ENCODE peak calls at places on chromosome 1, in six cellular contexts. One of them, this sample, is unnamed. For H3K4me1, the result is how much of the 10 kb centered on the place peaks cover.

GRCh38 chr1:230641900-230642262 is 400 bp upstream of the COG2 start:
- DNase-seq in kidney: no peak
- DNase-seq in cardiac muscle cell: no peak
- DNase-seq in psoas muscle: no peak
- DNase-seq in right atrium auricular region: no peak
- DNase-seq in heart right ventricle: no peak
- DNase-seq in this sample: no peak

GRCh38 chr1:23575226-23575810 is 16.0 kb upstream of the ID3 start:
- DNase-seq in kidney: no peak
- DNase-seq in cardiac muscle cell: no peak
- DNase-seq in psoas muscle: no peak
- DNase-seq in right atrium auricular region: no peak
- DNase-seq in heart right ventricle: no peak
- DNase-seq in this sample: no peak

GRCh38 chr1:109803901-109804331 is 40.2 kb upstream of the EPS8L3 start:
- DNase-seq in kidney: no peak
- DNase-seq in cardiac muscle cell: peak
- DNase-seq in psoas muscle: no peak
- DNase-seq in right atrium auricular region: no peak
- DNase-seq in heart right ventricle: no peak
- DNase-seq in this sample: no peak

GRCh38 chr1:74505889-74506288 is 6.5 kb downstream of the LRRC53 start:
- DNase-seq in kidney: no peak
- DNase-seq in cardiac muscle cell: no peak
- DNase-seq in psoas muscle: no peak
- DNase-seq in right atrium auricular region: no peak
- DNase-seq in heart right ventricle: no peak
- DNase-seq in this sample: no peak

GRCh38 chr1:25520446-25521061 is 22.9 kb upstream of the LDLRAP1 start:
- DNase-seq in kidney: no peak
- DNase-seq in cardiac muscle cell: peak
- DNase-seq in psoas muscle: peak
- DNase-seq in right atrium auricular region: peak
- DNase-seq in heart right ventricle: peak
- DNase-seq in this sample: peak

GRCh38 chr1:213535679-213536078 is 452.1 kb upstream of the PROX1 start:
- DNase-seq in kidney: no peak
- DNase-seq in cardiac muscle cell: no peak
- DNase-seq in psoas muscle: no peak
- DNase-seq in right atrium auricular region: no peak
- DNase-seq in heart right ventricle: no peak
- DNase-seq in this sample: no peak

GRCh38 chr1:145889722-145890121 is 4.1 kb upstream of the ANKRD35 start:
- DNase-seq in kidney: no peak
- DNase-seq in cardiac muscle cell: no peak
- DNase-seq in psoas muscle: no peak
- DNase-seq in right atrium auricular region: no peak
- DNase-seq in heart right ventricle: no peak
- DNase-seq in this sample: no peak

GRCh38 chr1:35269190-35269988 is 880 bp downstream of the ZMYM4 start:
- DNase-seq in kidney: no peak
- DNase-seq in cardiac muscle cell: peak
- DNase-seq in psoas muscle: no peak
- DNase-seq in right atrium auricular region: no peak
- DNase-seq in heart right ventricle: no peak
- DNase-seq in this sample: no peak

GRCh38 chr1:20174937-20175666 is 10.8 kb upstream of the UBXN10 start:
- DNase-seq in kidney: peak
- DNase-seq in cardiac muscle cell: peak
- DNase-seq in psoas muscle: no peak
- DNase-seq in right atrium auricular region: no peak
- DNase-seq in heart right ventricle: no peak
- DNase-seq in this sample: no peak

GRCh38 chr1:17098440-17099317 is 20.6 kb downstream of the PADI2 start:
- DNase-seq in kidney: no peak
- DNase-seq in cardiac muscle cell: peak
- DNase-seq in psoas muscle: peak
- DNase-seq in right atrium auricular region: no peak
- DNase-seq in heart right ventricle: no peak
- DNase-seq in this sample: peak

GRCh38 chr1:56831874-56832693 is 12.9 kb upstream of the FYB2 start:
- DNase-seq in kidney: no peak
- DNase-seq in cardiac muscle cell: peak
- DNase-seq in psoas muscle: peak
- DNase-seq in right atrium auricular region: peak
- DNase-seq in heart right ventricle: peak
- DNase-seq in this sample: peak

GRCh38 chr1:207833381-207833780 is 77.5 kb downstream of the CD34 start:
- DNase-seq in kidney: no peak
- DNase-seq in cardiac muscle cell: no peak
- DNase-seq in psoas muscle: no peak
- DNase-seq in right atrium auricular region: no peak
- DNase-seq in heart right ventricle: no peak
- DNase-seq in this sample: peak

GRCh38 chr1:1058921-1059493 is 15.1 kb downstream of the RNF223 start:
- DNase-seq in kidney: no peak
- DNase-seq in cardiac muscle cell: peak
- DNase-seq in psoas muscle: no peak
- DNase-seq in right atrium auricular region: no peak
- DNase-seq in heart right ventricle: no peak
- DNase-seq in this sample: peak

GRCh38 chr1:41109316-41110263 is 88.1 kb upstream of the SLFNL1 start:
- DNase-seq in kidney: no peak
- DNase-seq in cardiac muscle cell: peak
- DNase-seq in psoas muscle: peak
- DNase-seq in right atrium auricular region: peak
- DNase-seq in heart right ventricle: peak
- DNase-seq in this sample: peak

GRCh38 chr1:94335950-94336349 is 82.2 kb upstream of the ABCD3 start:
- DNase-seq in kidney: no peak
- DNase-seq in cardiac muscle cell: peak
- DNase-seq in psoas muscle: peak
- DNase-seq in right atrium auricular region: peak
- DNase-seq in heart right ventricle: peak
- DNase-seq in this sample: peak

GRCh38 chr1:223683586-223684487 is 18.3 kb upstream of the CAPN8 start:
- DNase-seq in kidney: peak
- DNase-seq in cardiac muscle cell: peak
- DNase-seq in psoas muscle: peak
- DNase-seq in right atrium auricular region: no peak
- DNase-seq in heart right ventricle: peak
- DNase-seq in this sample: peak

GRCh38 chr1:6093061-6093460 is 47.4 kb downstream of the KCNAB2 start:
- DNase-seq in kidney: peak
- DNase-seq in cardiac muscle cell: peak
- DNase-seq in psoas muscle: no peak
- DNase-seq in right atrium auricular region: no peak
- DNase-seq in heart right ventricle: no peak
- DNase-seq in this sample: no peak

GRCh38 chr1:14970115-14970798 is 183.3 kb upstream of the TMEM51 start:
- DNase-seq in kidney: no peak
- DNase-seq in cardiac muscle cell: peak
- DNase-seq in psoas muscle: peak
- DNase-seq in right atrium auricular region: peak
- DNase-seq in heart right ventricle: peak
- DNase-seq in this sample: peak

GRCh38 chr1:10398278-10398733 is 558 bp upstream of the PGD start:
- DNase-seq in kidney: no peak
- DNase-seq in cardiac muscle cell: no peak
- DNase-seq in psoas muscle: no peak
- DNase-seq in right atrium auricular region: no peak
- DNase-seq in heart right ventricle: no peak
- DNase-seq in this sample: no peak

GRCh38 chr1:107954121-107954520 is 10.9 kb downstream of the VAV3 start:
- DNase-seq in kidney: no peak
- DNase-seq in cardiac muscle cell: no peak
- DNase-seq in psoas muscle: no peak
- DNase-seq in right atrium auricular region: no peak
- DNase-seq in heart right ventricle: no peak
- DNase-seq in this sample: no peak

GRCh38 chr1:219446288-219446687 is 166.6 kb downstream of the ZC3H11B start:
- DNase-seq in kidney: no peak
- DNase-seq in cardiac muscle cell: no peak
- DNase-seq in psoas muscle: no peak
- DNase-seq in right atrium auricular region: no peak
- DNase-seq in heart right ventricle: no peak
- DNase-seq in this sample: no peak

GRCh38 chr1:26278303-26278702 is 1.6 kb upstream of the SH3BGRL3 start:
- DNase-seq in kidney: peak
- DNase-seq in cardiac muscle cell: peak
- DNase-seq in psoas muscle: peak
- DNase-seq in right atrium auricular region: peak
- DNase-seq in heart right ventricle: no peak
- DNase-seq in this sample: no peak

GRCh38 chr1:226608699-226609505 is 60.3 kb downstream of the STUM start:
- DNase-seq in kidney: peak
- DNase-seq in cardiac muscle cell: peak
- DNase-seq in psoas muscle: peak
- DNase-seq in right atrium auricular region: no peak
- DNase-seq in heart right ventricle: peak
- DNase-seq in this sample: peak

GRCh38 chr1:151011154-151011850 is 3.1 kb downstream of the PRUNE1 start:
- DNase-seq in kidney: no peak
- DNase-seq in cardiac muscle cell: no peak
- DNase-seq in psoas muscle: no peak
- DNase-seq in right atrium auricular region: no peak
- DNase-seq in heart right ventricle: no peak
- DNase-seq in this sample: no peak

GRCh38 chr1:166489670-166490436 is 323.1 kb upstream of the FAM78B start:
- DNase-seq in kidney: peak
- DNase-seq in cardiac muscle cell: no peak
- DNase-seq in psoas muscle: peak
- DNase-seq in right atrium auricular region: no peak
- DNase-seq in heart right ventricle: peak
- DNase-seq in this sample: peak

GRCh38 chr1:153778051-153778823 is 3.0 kb downstream of the SLC27A3 start:
- DNase-seq in kidney: peak
- DNase-seq in cardiac muscle cell: no peak
- DNase-seq in psoas muscle: no peak
- DNase-seq in right atrium auricular region: no peak
- DNase-seq in heart right ventricle: no peak
- DNase-seq in this sample: no peak

GRCh38 chr1:153777648-153778047 is 2.4 kb downstream of the SLC27A3 start:
- DNase-seq in kidney: peak
- DNase-seq in cardiac muscle cell: peak
- DNase-seq in psoas muscle: no peak
- DNase-seq in right atrium auricular region: no peak
- DNase-seq in heart right ventricle: no peak
- DNase-seq in this sample: no peak

GRCh38 chr1:153776352-153776751 is 1.1 kb downstream of the SLC27A3 start:
- DNase-seq in kidney: peak
- DNase-seq in cardiac muscle cell: no peak
- DNase-seq in psoas muscle: peak
- DNase-seq in right atrium auricular region: no peak
- DNase-seq in heart right ventricle: no peak
- DNase-seq in this sample: no peak

GRCh38 chr1:153775432-153776311 is 465 bp downstream of the SLC27A3 start:
- DNase-seq in kidney: peak
- DNase-seq in cardiac muscle cell: peak
- DNase-seq in psoas muscle: peak
- DNase-seq in right atrium auricular region: peak
- DNase-seq in heart right ventricle: peak
- DNase-seq in this sample: peak

DNA sequence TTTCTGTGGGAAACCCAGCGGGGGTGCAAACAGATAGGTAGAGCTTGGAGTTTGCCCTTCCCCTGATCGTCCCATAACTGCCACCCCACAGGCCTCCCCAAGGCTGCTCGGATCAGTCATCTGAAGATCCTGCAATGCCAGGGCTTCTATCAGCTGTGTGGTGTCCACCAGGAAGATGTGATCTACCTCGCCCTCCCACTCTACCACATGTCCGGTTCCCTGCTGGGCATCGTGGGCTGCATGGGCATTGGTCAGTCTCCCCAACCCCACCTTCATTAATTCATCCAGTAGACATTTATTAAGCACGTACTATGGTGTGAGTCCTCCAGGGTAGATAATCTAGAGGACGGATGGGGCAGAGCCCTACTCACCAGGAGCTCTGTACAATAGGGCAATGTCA is 1.8 kb downstream of the SLC27A3 start:
- DNase-seq in kidney: peak
- DNase-seq in cardiac muscle cell: no peak
- DNase-seq in psoas muscle: no peak
- DNase-seq in right atrium auricular region: no peak
- DNase-seq in heart right ventricle: no peak
- DNase-seq in this sample: no peak
- H3K4me1 ChIP-seq in kidney: under half
- H3K4me1 ChIP-seq in cardiac muscle cell: under half
- H3K4me1 ChIP-seq in psoas muscle: under half
- H3K4me1 ChIP-seq in right atrium auricular region: half or more
- H3K4me1 ChIP-seq in heart right ventricle: under half
- H3K4me1 ChIP-seq in this sample: under half

DNA sequence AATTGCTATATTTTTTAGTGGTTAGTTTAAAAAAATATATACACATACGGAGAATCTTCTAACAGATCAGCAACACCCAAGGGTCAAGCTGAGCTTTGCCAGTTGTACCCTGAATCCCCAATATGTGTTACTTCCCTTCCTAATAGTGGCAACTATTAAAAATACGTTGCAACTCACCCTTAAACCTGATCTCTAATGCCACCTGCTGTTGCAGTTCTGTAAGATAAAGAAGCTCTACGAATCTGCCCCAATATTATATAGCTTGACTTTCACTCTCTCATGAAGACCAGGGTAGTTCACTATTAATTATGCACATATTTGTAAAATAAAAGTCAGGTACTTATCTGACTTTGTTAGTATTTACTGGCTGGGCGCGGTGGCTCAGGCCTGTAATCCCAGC is 58.4 kb downstream of the ASH1L start:
- DNase-seq in kidney: no peak
- DNase-seq in cardiac muscle cell: peak
- DNase-seq in psoas muscle: no peak
- DNase-seq in right atrium auricular region: no peak
- DNase-seq in heart right ventricle: no peak
- DNase-seq in this sample: peak
- TF ChIP-seq CTCF in kidney: peak
- TF ChIP-seq CTCF in cardiac muscle cell: peak
- TF ChIP-seq CTCF in psoas muscle: peak
- TF ChIP-seq CTCF in right atrium auricular region: peak
- TF ChIP-seq CTCF in heart right ventricle: peak
- TF ChIP-seq CTCF in this sample: no peak

GRCh38 chr1:156468693-156469345 is 31.8 kb downstream of the MEF2D start:
- DNase-seq in kidney: no peak
- DNase-seq in cardiac muscle cell: no peak
- DNase-seq in psoas muscle: no peak
- DNase-seq in right atrium auricular region: no peak
- DNase-seq in heart right ventricle: no peak
- DNase-seq in this sample: no peak
- H3K4me1 ChIP-seq in kidney: under half
- H3K4me1 ChIP-seq in cardiac muscle cell: under half
- H3K4me1 ChIP-seq in psoas muscle: half or more
- H3K4me1 ChIP-seq in right atrium auricular region: half or more
- H3K4me1 ChIP-seq in heart right ventricle: under half
- H3K4me1 ChIP-seq in this sample: under half

GRCh38 chr1:147907786-147908509 is 5.4 kb downstream of the GJA8 start:
- DNase-seq in kidney: no peak
- DNase-seq in cardiac muscle cell: no peak
- DNase-seq in psoas muscle: no peak
- DNase-seq in right atrium auricular region: no peak
- DNase-seq in heart right ventricle: no peak
- DNase-seq in this sample: no peak

GRCh38 chr1:147913362-147913761 is 10.8 kb downstream of the GJA8 start:
- DNase-seq in kidney: no peak
- DNase-seq in cardiac muscle cell: no peak
- DNase-seq in psoas muscle: no peak
- DNase-seq in right atrium auricular region: no peak
- DNase-seq in heart right ventricle: no peak
- DNase-seq in this sample: no peak

GRCh38 chr1:147912553-147912952 is 10.0 kb downstream of the GJA8 start:
- DNase-seq in kidney: no peak
- DNase-seq in cardiac muscle cell: no peak
- DNase-seq in psoas muscle: no peak
- DNase-seq in right atrium auricular region: no peak
- DNase-seq in heart right ventricle: no peak
- DNase-seq in this sample: no peak
- TF ChIP-seq CTCF in kidney: no peak
- TF ChIP-seq CTCF in cardiac muscle cell: no peak
- TF ChIP-seq CTCF in psoas muscle: no peak
- TF ChIP-seq CTCF in right atrium auricular region: no peak
- TF ChIP-seq CTCF in heart right ventricle: no peak
- TF ChIP-seq CTCF in this sample: no peak

This sample was measured in Caco-2.